ENCODE peak calls at places on chromosomes 4 and X, in ten cellular contexts. P, C, E, L, F, M, A, I, S and D are unnamed samples.

GRCh38 chr4:99808260-99808857 is 8.3 kb upstream of the DAPP1 start:
- DNase-seq in P (peak; percentile 74), C (peak; percentile 77), E (peak; percentile 80), L (peak; percentile 72), F (peak; percentile 63), M (peak; percentile 54), A (peak; percentile 54), I (peak; percentile 87), S (peak; percentile 48), D (peak; percentile 79)

GRCh38 chr4:89598602-89599001 is 238.4 kb downstream of the SNCA start:
- DNase-seq in P (no peak), C (peak; percentile 44), E (peak; percentile 29), L (no peak), F (no peak), M (peak; percentile 29), A (peak; percentile 33), I (no peak), S (no peak), D (no peak)

GRCh38 chr4:139732991-139733555 is 67.5 kb downstream of the MGST2 start:
- DNase-seq in P (no peak), C (no peak), E (no peak), L (no peak), F (no peak), M (no peak), A (no peak), I (no peak), S (no peak), D (no peak)

GRCh38 chrX:40877869-40878268 is 142.5 kb upstream of the MED14 start:
- DNase-seq in P (no peak), C (peak; percentile 32), E (peak; percentile 61), L (no peak), F (no peak), M (peak; percentile 42), A (peak; percentile 32), I (no peak), S (no peak), D (peak; percentile 43)

GRCh38 chrX:9788908-9789307 is 2.7 kb downstream of the SHROOM2 start:
- DNase-seq in P (no peak), C (peak; percentile 68), E (peak; percentile 81), L (no peak), F (no peak), M (peak; percentile 76), A (no peak), I (no peak), S (no peak), D (no peak)

GRCh38 chr4:154822775-154823174 is 41.7 kb downstream of the RBM46 start:
- DNase-seq in P (no peak), C (peak; percentile 79), E (peak; percentile 36), L (no peak), F (no peak), M (peak; percentile 65), A (peak; percentile 74), I (no peak), S (no peak), D (no peak)

GRCh38 chr4:1639299-1639868 is 44.7 kb downstream of the FAM53A start:
- DNase-seq in P (no peak), C (no peak), E (no peak), L (no peak), F (no peak), M (no peak), A (no peak), I (peak; percentile 73), S (no peak), D (no peak)

GRCh38 chrX:10125248-10125615 is 31.5 kb upstream of the CLCN4 start:
- DNase-seq in P (no peak), C (no peak), E (no peak), L (no peak), F (no peak), M (no peak), A (no peak), I (no peak), S (no peak), D (no peak)

GRCh38 chrX:153061732-153062131 is 5.5 kb downstream of the PNMA3 start:
- DNase-seq in P (no peak), C (peak; percentile 50), E (peak; percentile 71), L (no peak), F (no peak), M (peak; percentile 28), A (peak; percentile 32), I (no peak), S (no peak), D (no peak)

GRCh38 chr4:159151701-159152100 is 48.8 kb downstream of the RAPGEF2 start:
- DNase-seq in P (no peak), C (no peak), E (no peak), L (no peak), F (no peak), M (no peak), A (no peak), I (no peak), S (no peak), D (no peak)

GRCh38 chr4:183384516-183384915 is 59.9 kb upstream of the CDKN2AIP start:
- DNase-seq in P (no peak), C (no peak), E (no peak), L (no peak), F (no peak), M (no peak), A (no peak), I (no peak), S (no peak), D (no peak)

GRCh38 chrX:133570549-133570948 is 155.3 kb upstream of the GPC4 start:
- DNase-seq in P (no peak), C (no peak), E (peak; percentile 63), L (no peak), F (no peak), M (no peak), A (peak; percentile 80), I (no peak), S (no peak), D (no peak)

GRCh38 chr4:3157366-3157765 is 82.9 kb downstream of the HTT start:
- DNase-seq in P (no peak), C (no peak), E (no peak), L (no peak), F (no peak), M (no peak), A (no peak), I (no peak), S (no peak), D (no peak)

GRCh38 chr4:41322613-41323012 is 65.9 kb downstream of the UCHL1 start:
- DNase-seq in P (no peak), C (no peak), E (no peak), L (no peak), F (no peak), M (no peak), A (no peak), I (no peak), S (no peak), D (no peak)

DNA sequence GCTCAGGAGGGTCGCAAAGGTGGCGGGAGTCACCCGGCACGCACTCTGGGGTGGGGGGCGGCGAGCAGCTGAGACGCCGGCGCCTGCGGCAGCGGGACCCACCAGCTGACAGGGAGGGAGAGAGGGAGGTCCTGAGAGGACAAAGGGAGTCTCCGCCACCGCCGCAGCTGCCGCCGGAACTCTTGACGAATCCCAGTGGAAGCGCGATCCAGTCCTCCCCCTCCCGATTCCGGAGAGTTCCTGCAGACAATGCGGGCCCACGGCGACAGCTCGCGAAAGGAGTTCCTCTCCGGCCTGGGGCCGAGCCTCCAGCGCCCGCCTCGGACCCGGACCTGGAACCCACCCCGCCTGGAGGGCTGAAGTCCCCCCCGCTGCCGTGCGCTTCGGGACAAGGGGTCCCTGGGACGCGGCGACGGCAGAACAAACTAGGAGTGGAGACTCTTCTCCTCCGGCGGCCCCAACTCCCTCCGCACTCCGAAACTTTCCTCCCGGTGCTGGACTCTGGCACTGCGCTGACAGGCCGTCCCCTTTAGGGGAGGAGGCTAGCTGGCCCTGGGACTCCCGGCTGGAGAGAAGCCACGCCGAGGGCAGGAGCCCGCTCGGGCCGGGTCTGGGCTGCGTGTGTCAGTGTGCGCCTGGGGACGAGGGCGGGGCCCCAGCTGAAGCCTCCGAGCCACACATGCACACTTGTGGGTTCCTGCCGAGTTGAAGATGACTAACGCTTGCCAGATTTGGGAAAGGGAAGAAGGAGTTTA is at the start of gene ANTXR2:
- DNase-seq in P (peak; percentile 92), C (peak; percentile 87), E (peak; percentile 89), L (peak; percentile 80), F (peak; percentile 75), M (peak; percentile 97), A (peak; percentile 98), I (peak; percentile 98), S (peak; percentile 94), D (peak; percentile 81)
- TF ChIP-seq CTCF in P (no peak), C (no peak), E (no peak), L (no peak), F (no peak), M (no peak), A (peak; percentile 4), I (no peak), S (peak; percentile 21), D (no peak)

DNA sequence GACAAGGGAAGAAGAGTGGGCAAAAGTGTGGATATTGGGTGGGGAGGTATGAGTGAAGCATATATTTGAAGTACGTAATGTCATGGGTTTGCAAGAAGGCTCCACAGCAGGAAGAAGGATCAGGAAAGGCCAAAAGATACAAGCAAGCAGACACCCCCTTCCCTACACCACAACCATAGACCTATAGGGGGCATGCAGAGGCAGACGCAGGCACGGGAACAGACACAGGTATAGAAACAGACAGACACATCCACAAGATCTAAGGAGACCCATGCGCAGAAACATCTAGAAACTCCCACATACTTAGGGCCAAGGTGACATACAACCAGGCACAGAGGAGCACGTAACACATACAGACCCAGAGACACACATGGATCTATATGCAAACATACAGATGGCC is 14.3 kb downstream of the FGD1 start:
- DNase-seq in P (no peak), C (no peak), E (no peak), L (no peak), F (no peak), M (no peak), A (no peak), I (no peak), S (no peak), D (no peak)
- TF ChIP-seq CTCF in P (no peak), C (no peak), E (no peak), L (no peak), F (peak; percentile 17), M (peak; percentile 22), A (peak; percentile 6), I (no peak), S (no peak), D (no peak)

GRCh38 chrX:81238166-81238565 is 36.3 kb downstream of the SH3BGRL start:
- DNase-seq in P (no peak), C (no peak), E (no peak), L (no peak), F (no peak), M (no peak), A (no peak), I (peak; percentile 29), S (no peak), D (no peak)
- TF ChIP-seq CTCF in P (no peak), C (no peak), E (no peak), L (no peak), F (no peak), M (no peak), A (no peak), I (no peak), S (no peak), D (no peak)

DNA sequence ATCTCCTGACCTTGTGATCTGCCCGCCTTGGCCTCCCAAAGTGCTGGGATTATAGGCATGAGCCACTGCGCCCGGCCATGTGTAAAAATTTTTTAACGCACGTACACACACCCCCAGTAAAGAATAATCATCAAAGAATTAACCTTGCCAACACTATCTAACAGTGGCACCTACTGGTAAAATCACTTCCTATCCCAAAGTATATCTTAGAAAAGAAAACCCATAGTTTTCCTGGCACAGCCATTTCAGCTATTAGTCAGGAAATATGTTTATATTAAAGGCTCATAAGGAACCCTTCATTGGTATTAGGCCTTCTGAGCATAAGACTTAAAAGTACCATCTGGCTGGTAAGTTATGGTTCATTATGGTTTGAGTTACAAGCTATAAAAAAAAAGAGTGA is 14.1 kb downstream of the S100G start:
- DNase-seq in P (no peak), C (no peak), E (peak; percentile 60), L (no peak), F (no peak), M (peak; percentile 11), A (peak; percentile 40), I (no peak), S (no peak), D (no peak)
- TF ChIP-seq CTCF in P (no peak), C (no peak), E (peak; percentile 46), L (no peak), F (no peak), M (no peak), A (peak; percentile 17), I (no peak), S (peak; percentile 33), D (no peak)